ENCODE peak calls at places on chromosomes 12 and 14, in seven cellular contexts. One of them, this sample, is unnamed.

GRCh38 chr14:93925374-93925895 is 1.7 kb upstream of the FAM181A start:
- DNase-seq in lung: no peak
- DNase-seq in WTC11: no peak
- DNase-seq in HFF-Myc: no peak
- DNase-seq in HFFc6: no peak
- DNase-seq in bronchial epithelial cell: no peak
- DNase-seq in testis: no peak
- DNase-seq in this sample: no peak

GRCh38 chr12:129075451-129076208 is 222.4 kb downstream of the GLT1D1 start:
- DNase-seq in WTC11: no peak
- DNase-seq in testis: no peak
- DNase-seq in HFFc6: no peak
- DNase-seq in HFF-Myc: no peak
- DNase-seq in lung: no peak
- DNase-seq in bronchial epithelial cell: no peak
- DNase-seq in this sample: no peak

GRCh38 chr12:4272014-4272975 is 1.3 kb upstream of the CCND2 start:
- DNase-seq in bronchial epithelial cell: peak; percentile 80
- DNase-seq in WTC11: peak; percentile 82
- DNase-seq in HFF-Myc: peak; percentile 17
- DNase-seq in lung: peak; percentile 78
- DNase-seq in HFFc6: no peak
- DNase-seq in testis: peak; percentile 80
- DNase-seq in this sample: peak; percentile 56

GRCh38 chr14:75229923-75230792 is 48.5 kb upstream of the FOS start:
- DNase-seq in testis: peak; percentile 57
- DNase-seq in HFF-Myc: no peak
- DNase-seq in lung: no peak
- DNase-seq in HFFc6: peak; percentile 24
- DNase-seq in WTC11: no peak
- DNase-seq in bronchial epithelial cell: peak; percentile 96
- DNase-seq in this sample: peak; percentile 70

GRCh38 chr12:130909111-130909510 is 37.2 kb downstream of the RAN start:
- DNase-seq in testis: no peak
- DNase-seq in lung: no peak
- DNase-seq in HFF-Myc: no peak
- DNase-seq in bronchial epithelial cell: no peak
- DNase-seq in WTC11: no peak
- DNase-seq in HFFc6: no peak
- DNase-seq in this sample: no peak

GRCh38 chr14:104383088-104383805 is 196.3 kb upstream of the C14orf180 start:
- DNase-seq in WTC11: no peak
- DNase-seq in HFF-Myc: no peak
- DNase-seq in lung: no peak
- DNase-seq in testis: no peak
- DNase-seq in HFFc6: no peak
- DNase-seq in bronchial epithelial cell: no peak
- DNase-seq in this sample: no peak

GRCh38 chr14:20802341-20803084 is at the start of gene RNASE1:
- DNase-seq in testis: peak; percentile 88
- DNase-seq in HFF-Myc: no peak
- DNase-seq in bronchial epithelial cell: peak; percentile 80
- DNase-seq in lung: peak; percentile 81
- DNase-seq in HFFc6: no peak
- DNase-seq in WTC11: no peak
- DNase-seq in this sample: no peak

GRCh38 chr12:65055874-65056273 is 65.2 kb downstream of the WIF1 start:
- DNase-seq in HFFc6: no peak
- DNase-seq in bronchial epithelial cell: no peak
- DNase-seq in lung: no peak
- DNase-seq in HFF-Myc: no peak
- DNase-seq in testis: no peak
- DNase-seq in WTC11: no peak
- DNase-seq in this sample: no peak

GRCh38 chr12:108078428-108078827 is 50.7 kb upstream of the WSCD2 start:
- DNase-seq in HFFc6: no peak
- DNase-seq in HFF-Myc: no peak
- DNase-seq in lung: no peak
- DNase-seq in WTC11: no peak
- DNase-seq in testis: no peak
- DNase-seq in bronchial epithelial cell: no peak
- DNase-seq in this sample: no peak

GRCh38 chr12:64390275-64390851 is at the start of gene C12orf56:
- DNase-seq in HFF-Myc: no peak
- DNase-seq in bronchial epithelial cell: peak; percentile 21
- DNase-seq in HFFc6: no peak
- DNase-seq in testis: no peak
- DNase-seq in WTC11: peak; percentile 78
- DNase-seq in lung: no peak
- DNase-seq in this sample: no peak

GRCh38 chr12:52233462-52234141 is 559 bp downstream of the KRT7 start:
- DNase-seq in bronchial epithelial cell: no peak
- DNase-seq in HFFc6: no peak
- DNase-seq in testis: no peak
- DNase-seq in HFF-Myc: no peak
- DNase-seq in lung: no peak
- DNase-seq in WTC11: peak; percentile 46
- DNase-seq in this sample: no peak

GRCh38 chr12:62900686-62901272 is 34.2 kb downstream of the PPM1H start:
- DNase-seq in testis: no peak
- DNase-seq in bronchial epithelial cell: peak; percentile 74
- DNase-seq in HFFc6: no peak
- DNase-seq in lung: no peak
- DNase-seq in HFF-Myc: no peak
- DNase-seq in WTC11: no peak
- DNase-seq in this sample: no peak

GRCh38 chr12:104596128-104596799 is 139.5 kb downstream of the CHST11 start:
- DNase-seq in HFFc6: peak; percentile 84
- DNase-seq in lung: peak; percentile 34
- DNase-seq in HFF-Myc: peak; percentile 78
- DNase-seq in testis: no peak
- DNase-seq in WTC11: no peak
- DNase-seq in bronchial epithelial cell: peak; percentile 39
- DNase-seq in this sample: no peak

GRCh38 chr12:54253240-54253639 is 26.7 kb downstream of the CBX5 start:
- DNase-seq in testis: no peak
- DNase-seq in HFF-Myc: no peak
- DNase-seq in bronchial epithelial cell: no peak
- DNase-seq in lung: no peak
- DNase-seq in WTC11: no peak
- DNase-seq in HFFc6: no peak
- DNase-seq in this sample: no peak

GRCh38 chr14:36057452-36058142 is 118.9 kb downstream of the PTCSC3 start:
- DNase-seq in HFF-Myc: no peak
- DNase-seq in bronchial epithelial cell: peak; percentile 89
- DNase-seq in HFFc6: no peak
- DNase-seq in WTC11: no peak
- DNase-seq in testis: no peak
- DNase-seq in lung: no peak
- DNase-seq in this sample: peak; percentile 11

GRCh38 chr14:101183376-101184103 is 280.0 kb upstream of the RTL1 start:
- DNase-seq in WTC11: peak; percentile 86
- DNase-seq in testis: no peak
- DNase-seq in bronchial epithelial cell: no peak
- DNase-seq in HFFc6: no peak
- DNase-seq in lung: peak; percentile 28
- DNase-seq in HFF-Myc: no peak
- DNase-seq in this sample: peak; percentile 14

GRCh38 chr14:97523936-97524335 is 726.8 kb downstream of the VRK1 start:
- DNase-seq in bronchial epithelial cell: peak; percentile 91
- DNase-seq in WTC11: no peak
- DNase-seq in lung: no peak
- DNase-seq in HFF-Myc: no peak
- DNase-seq in testis: no peak
- DNase-seq in HFFc6: no peak
- DNase-seq in this sample: no peak

GRCh38 chr14:64337901-64338615 is 43.9 kb upstream of the ESR2 start:
- DNase-seq in WTC11: peak; percentile 86
- DNase-seq in HFF-Myc: peak; percentile 25
- DNase-seq in HFFc6: peak; percentile 37
- DNase-seq in bronchial epithelial cell: peak; percentile 56
- DNase-seq in lung: no peak
- DNase-seq in testis: peak; percentile 79
- DNase-seq in this sample: peak; percentile 73

GRCh38 chr14:100888789-100889315 is 14.7 kb downstream of the RTL1 start:
- DNase-seq in HFF-Myc: no peak
- DNase-seq in lung: no peak
- DNase-seq in WTC11: no peak
- DNase-seq in testis: no peak
- DNase-seq in bronchial epithelial cell: no peak
- DNase-seq in HFFc6: no peak
- DNase-seq in this sample: no peak

GRCh38 chr12:112261559-112261958 is 120.7 kb downstream of the HECTD4 start:
- DNase-seq in WTC11: peak; percentile 53
- DNase-seq in testis: no peak
- DNase-seq in bronchial epithelial cell: no peak
- DNase-seq in HFFc6: no peak
- DNase-seq in lung: no peak
- DNase-seq in HFF-Myc: no peak
- DNase-seq in this sample: peak; percentile 42

GRCh38 chr12:26113194-26113654 is 11.6 kb downstream of the BHLHE41 start:
- DNase-seq in lung: no peak
- DNase-seq in WTC11: no peak
- DNase-seq in testis: no peak
- DNase-seq in HFF-Myc: no peak
- DNase-seq in HFFc6: no peak
- DNase-seq in bronchial epithelial cell: no peak
- DNase-seq in this sample: peak; percentile 84

GRCh38 chr14:72599579-72600470 is 294.1 kb downstream of the DPF3 start:
- DNase-seq in WTC11: no peak
- DNase-seq in bronchial epithelial cell: no peak
- DNase-seq in HFFc6: no peak
- DNase-seq in lung: no peak
- DNase-seq in HFF-Myc: no peak
- DNase-seq in testis: no peak
- DNase-seq in this sample: no peak

GRCh38 chr12:4607056-4607455 is 41.8 kb downstream of the AKAP3 start:
- DNase-seq in lung: no peak
- DNase-seq in bronchial epithelial cell: no peak
- DNase-seq in testis: no peak
- DNase-seq in HFFc6: no peak
- DNase-seq in HFF-Myc: no peak
- DNase-seq in WTC11: no peak
- DNase-seq in this sample: no peak

GRCh38 chr14:104557766-104558165 is 21.8 kb upstream of the C14orf180 start:
- DNase-seq in testis: no peak
- DNase-seq in HFF-Myc: no peak
- DNase-seq in bronchial epithelial cell: no peak
- DNase-seq in lung: no peak
- DNase-seq in WTC11: no peak
- DNase-seq in HFFc6: no peak
- DNase-seq in this sample: no peak

GRCh38 chr12:82529096-82529495 is 157.6 kb upstream of the TMTC2 start:
- DNase-seq in testis: no peak
- DNase-seq in bronchial epithelial cell: no peak
- DNase-seq in HFF-Myc: no peak
- DNase-seq in lung: no peak
- DNase-seq in WTC11: no peak
- DNase-seq in HFFc6: no peak
- DNase-seq in this sample: no peak

GRCh38 chr12:49909826-49910225 is 6.1 kb upstream of the FAIM2 start:
- DNase-seq in lung: peak; percentile 61
- DNase-seq in HFF-Myc: peak; percentile 31
- DNase-seq in testis: no peak
- DNase-seq in WTC11: peak; percentile 54
- DNase-seq in HFFc6: no peak
- DNase-seq in bronchial epithelial cell: peak; percentile 90
- DNase-seq in this sample: no peak

GRCh38 chr14:50649691-50650090 is 18.4 kb downstream of the SAV1 start:
- DNase-seq in HFF-Myc: no peak
- DNase-seq in testis: no peak
- DNase-seq in lung: no peak
- DNase-seq in WTC11: no peak
- DNase-seq in bronchial epithelial cell: no peak
- DNase-seq in HFFc6: no peak
- DNase-seq in this sample: no peak

GRCh38 chr12:123958462-123958861 is 14.2 kb downstream of the CCDC92 start:
- DNase-seq in bronchial epithelial cell: no peak
- DNase-seq in testis: no peak
- DNase-seq in lung: no peak
- DNase-seq in HFF-Myc: no peak
- DNase-seq in WTC11: no peak
- DNase-seq in HFFc6: no peak
- DNase-seq in this sample: no peak

GRCh38 chr12:5656836-5657235 is 224.9 kb downstream of the NTF3 start:
- DNase-seq in bronchial epithelial cell: no peak
- DNase-seq in WTC11: no peak
- DNase-seq in HFF-Myc: no peak
- DNase-seq in HFFc6: no peak
- DNase-seq in lung: no peak
- DNase-seq in testis: no peak
- DNase-seq in this sample: no peak

GRCh38 chr12:34598352-34598827 is 576.1 kb downstream of the ALG10 start:
- DNase-seq in bronchial epithelial cell: no peak
- DNase-seq in lung: no peak
- DNase-seq in testis: no peak
- DNase-seq in HFF-Myc: no peak
- DNase-seq in HFFc6: no peak
- DNase-seq in WTC11: no peak
- DNase-seq in this sample: no peak

GRCh38 chr12:712172-712863 is 40.1 kb upstream of the WNK1 start:
- DNase-seq in HFF-Myc: no peak
- DNase-seq in HFFc6: no peak
- DNase-seq in WTC11: no peak
- DNase-seq in lung: no peak
- DNase-seq in bronchial epithelial cell: peak; percentile 83
- DNase-seq in testis: no peak
- DNase-seq in this sample: peak; percentile 94

GRCh38 chr14:51613436-51613835 is 38.3 kb upstream of the FRMD6 start:
- DNase-seq in WTC11: no peak
- DNase-seq in HFFc6: no peak
- DNase-seq in bronchial epithelial cell: no peak
- DNase-seq in lung: no peak
- DNase-seq in testis: no peak
- DNase-seq in HFF-Myc: no peak
- DNase-seq in this sample: no peak

GRCh38 chr14:104202259-104203070 is 64.1 kb downstream of the KIF26A start:
- DNase-seq in WTC11: no peak
- DNase-seq in HFFc6: no peak
- DNase-seq in bronchial epithelial cell: no peak
- DNase-seq in HFF-Myc: no peak
- DNase-seq in testis: peak; percentile 86
- DNase-seq in lung: peak; percentile 50
- DNase-seq in this sample: no peak

GRCh38 chr14:70359076-70359424 is 433 bp downstream of the COX16 start:
- DNase-seq in testis: no peak
- DNase-seq in WTC11: no peak
- DNase-seq in bronchial epithelial cell: no peak
- DNase-seq in HFF-Myc: no peak
- DNase-seq in HFFc6: no peak
- DNase-seq in lung: no peak
- DNase-seq in this sample: no peak

GRCh38 chr14:48936352-48936751 is 649.8 kb downstream of the RPS29 start:
- DNase-seq in bronchial epithelial cell: no peak
- DNase-seq in testis: no peak
- DNase-seq in WTC11: no peak
- DNase-seq in lung: no peak
- DNase-seq in HFF-Myc: no peak
- DNase-seq in HFFc6: no peak
- DNase-seq in this sample: no peak

GRCh38 chr12:46343122-46343852 is 29.3 kb downstream of the SLC38A2 start:
- DNase-seq in bronchial epithelial cell: peak; percentile 49
- DNase-seq in lung: no peak
- DNase-seq in testis: no peak
- DNase-seq in WTC11: no peak
- DNase-seq in HFFc6: no peak
- DNase-seq in HFF-Myc: no peak
- DNase-seq in this sample: no peak

GRCh38 chr12:54299515-54300266 is 1.1 kb downstream of the NFE2 start:
- DNase-seq in HFF-Myc: no peak
- DNase-seq in lung: no peak
- DNase-seq in WTC11: no peak
- DNase-seq in testis: no peak
- DNase-seq in HFFc6: peak; percentile 33
- DNase-seq in bronchial epithelial cell: peak; percentile 67
- DNase-seq in this sample: no peak

GRCh38 chr14:102911991-102912761 is 10.3 kb upstream of the AMN start:
- DNase-seq in bronchial epithelial cell: no peak
- DNase-seq in testis: no peak
- DNase-seq in HFF-Myc: no peak
- DNase-seq in HFFc6: no peak
- DNase-seq in WTC11: no peak
- DNase-seq in lung: no peak
- DNase-seq in this sample: no peak

This sample was measured in SK-MEL-5.